ENCODE peak calls at places on chromosome 10, in seven cellular contexts. M, U, I, C, G, X and Q are unnamed samples.

GRCh38 chr10:79005126-79005820 is 63.5 kb upstream of the ZMIZ1 start:
- DNase-seq in M (no peak), U (no peak), I (no peak), C (no peak), G (no peak), X (no peak), Q (no peak)

GRCh38 chr10:28375399-28376354 is 72.8 kb upstream of the MPP7 start:
- DNase-seq in M (no peak), U (no peak), I (no peak), C (no peak), G (no peak), X (no peak), Q (no peak)

GRCh38 chr10:72310241-72310633 is 36.5 kb downstream of the DDIT4 start:
- DNase-seq in M (no peak), U (no peak), I (no peak), C (no peak), G (no peak), X (no peak), Q (no peak)

GRCh38 chr10:110458583-110458920 is 39.2 kb upstream of the DUSP5 start:
- DNase-seq in M (no peak), U (no peak), I (no peak), C (no peak), G (no peak), X (no peak), Q (no peak)

GRCh38 chr10:7432884-7433726 is 22.3 kb upstream of the SFMBT2 start:
- DNase-seq in M (no peak), U (peak), I (no peak), C (no peak), G (no peak), X (no peak), Q (no peak)

GRCh38 chr10:90849956-90850749 is 7.7 kb downstream of the HTR7 start:
- DNase-seq in M (no peak), U (no peak), I (no peak), C (no peak), G (no peak), X (no peak), Q (no peak)

GRCh38 chr10:98268694-98269386 is 846 bp upstream of the LOXL4 start:
- DNase-seq in M (peak), U (peak), I (peak), C (no peak), G (no peak), X (no peak), Q (no peak)

GRCh38 chr10:126400641-126401040 is 12.4 kb upstream of the ADAM12 start:
- DNase-seq in M (no peak), U (no peak), I (no peak), C (no peak), G (no peak), X (no peak), Q (no peak)

GRCh38 chr10:88853155-88853554 is 1.5 kb upstream of the ANKRD22 start:
- DNase-seq in M (no peak), U (no peak), I (no peak), C (no peak), G (peak), X (no peak), Q (no peak)

GRCh38 chr10:59896186-59896585 is 10.2 kb downstream of the CCDC6 start:
- DNase-seq in M (no peak), U (no peak), I (no peak), C (no peak), G (no peak), X (no peak), Q (no peak)

GRCh38 chr10:1598393-1599153 is 138.8 kb downstream of the ADARB2 start:
- DNase-seq in M (no peak), U (no peak), I (no peak), C (no peak), G (no peak), X (no peak), Q (no peak)

GRCh38 chr10:113666682-113667252 is 2.9 kb upstream of the NRAP start:
- DNase-seq in M (no peak), U (no peak), I (no peak), C (no peak), G (no peak), X (no peak), Q (peak)

GRCh38 chr10:23694446-23694920 is 255.6 kb downstream of the OTUD1 start:
- DNase-seq in M (no peak), U (no peak), I (no peak), C (no peak), G (no peak), X (no peak), Q (no peak)

GRCh38 chr10:110977662-110978061 is 58.3 kb downstream of the SHOC2 start:
- DNase-seq in M (no peak), U (no peak), I (no peak), C (no peak), G (no peak), X (no peak), Q (no peak)

GRCh38 chr10:17199351-17199804 is 2.1 kb downstream of the TRDMT1 start:
- DNase-seq in M (no peak), U (peak), I (no peak), C (no peak), G (no peak), X (no peak), Q (no peak)

GRCh38 chr10:97667462-97667861 is 19.6 kb downstream of the AVPI1 start:
- DNase-seq in M (no peak), U (no peak), I (no peak), C (no peak), G (no peak), X (no peak), Q (no peak)

GRCh38 chr10:67086324-67087139 is 160.7 kb downstream of the LRRTM3 start:
- DNase-seq in M (no peak), U (no peak), I (no peak), C (no peak), G (no peak), X (no peak), Q (no peak)

GRCh38 chr10:96358851-96359540 is at the start of gene OPALIN:
- DNase-seq in M (no peak), U (no peak), I (no peak), C (no peak), G (no peak), X (no peak), Q (no peak)

GRCh38 chr10:108544500-108545120 is 1378.7 kb downstream of the XPNPEP1 start:
- DNase-seq in M (no peak), U (peak), I (no peak), C (no peak), G (peak), X (no peak), Q (no peak)

GRCh38 chr10:24091294-24091693 is 117.6 kb upstream of the KIAA1217 start:
- DNase-seq in M (no peak), U (no peak), I (no peak), C (no peak), G (no peak), X (no peak), Q (no peak)

GRCh38 chr10:55370021-55370420 is 569.0 kb upstream of the PCDH15 start:
- DNase-seq in M (no peak), U (no peak), I (no peak), C (no peak), G (no peak), X (no peak), Q (no peak)

GRCh38 chr10:110644598-110645462 is 694 bp downstream of the RBM20 start:
- DNase-seq in M (no peak), U (no peak), I (no peak), C (no peak), G (no peak), X (no peak), Q (no peak)

GRCh38 chr10:49277973-49278372 is 21.0 kb upstream of the C10orf71 start:
- DNase-seq in M (no peak), U (no peak), I (no peak), C (no peak), G (no peak), X (no peak), Q (no peak)

GRCh38 chr10:70832852-70833542 is 17.2 kb downstream of the SGPL1 start:
- DNase-seq in M (no peak), U (no peak), I (no peak), C (no peak), G (no peak), X (no peak), Q (no peak)

GRCh38 chr10:96271017-96271815 is at the start of gene BLNK:
- DNase-seq in M (no peak), U (no peak), I (no peak), C (no peak), G (peak), X (no peak), Q (no peak)

GRCh38 chr10:100866575-100867098 is 46.1 kb upstream of the SLF2 start:
- DNase-seq in M (no peak), U (no peak), I (no peak), C (no peak), G (no peak), X (no peak), Q (no peak)

GRCh38 chr10:132904169-132904813 is 38.1 kb downstream of the CFAP46 start:
- DNase-seq in M (peak), U (peak), I (peak), C (no peak), G (peak), X (no peak), Q (no peak)

GRCh38 chr10:53690556-53691240 is 918.1 kb upstream of the MBL2 start:
- DNase-seq in M (no peak), U (no peak), I (no peak), C (no peak), G (no peak), X (no peak), Q (no peak)

GRCh38 chr10:43304687-43305333 is 37.9 kb upstream of the RASGEF1A start:
- DNase-seq in M (no peak), U (no peak), I (peak), C (peak), G (peak), X (no peak), Q (peak)

GRCh38 chr10:47024399-47025252 is 113.4 kb downstream of the PTPN20 start:
- DNase-seq in M (peak), U (peak), I (peak), C (peak), G (peak), X (peak), Q (peak)

GRCh38 chr10:128160335-128160734 is 34.1 kb upstream of the MKI67 start:
- DNase-seq in M (no peak), U (no peak), I (no peak), C (no peak), G (no peak), X (no peak), Q (no peak)